ENCODE peak calls at places on chromosomes 7 and 10, in eight cellular contexts. One of them, this sample, is unnamed. For H3K27me3, the result is how much of the 10 kb centered on the place peaks cover.

GRCh38 chr7:102431617-102432298 is 1.6 kb upstream of the ORAI2 start:
- DNase-seq in testis: no peak
- DNase-seq in psoas muscle: no peak
- DNase-seq in uterus: no peak
- DNase-seq in AG04450: no peak
- DNase-seq in mammary epithelial cell: peak
- DNase-seq in cardiac muscle cell: peak
- DNase-seq in mesendoderm: peak
- DNase-seq in this sample: no peak

GRCh38 chr10:111084346-111085255 is 7.8 kb downstream of the ADRA2A start:
- DNase-seq in testis: no peak
- DNase-seq in psoas muscle: no peak
- DNase-seq in uterus: no peak
- DNase-seq in AG04450: no peak
- DNase-seq in mammary epithelial cell: no peak
- DNase-seq in cardiac muscle cell: no peak
- DNase-seq in mesendoderm: no peak
- DNase-seq in this sample: no peak

GRCh38 chr10:72335394-72336258 is 19.1 kb downstream of the DNAJB12 start:
- DNase-seq in testis: peak
- DNase-seq in psoas muscle: peak
- DNase-seq in uterus: peak
- DNase-seq in AG04450: no peak
- DNase-seq in mammary epithelial cell: peak
- DNase-seq in cardiac muscle cell: no peak
- DNase-seq in mesendoderm: no peak
- DNase-seq in this sample: peak

GRCh38 chr10:100654835-100655759 is 90.3 kb upstream of the PAX2 start:
- DNase-seq in testis: no peak
- DNase-seq in psoas muscle: no peak
- DNase-seq in uterus: no peak
- DNase-seq in AG04450: no peak
- DNase-seq in mammary epithelial cell: no peak
- DNase-seq in cardiac muscle cell: peak
- DNase-seq in mesendoderm: peak
- DNase-seq in this sample: no peak

GRCh38 chr10:125795111-125795510 is 19.5 kb upstream of the MMP21 start:
- DNase-seq in testis: peak
- DNase-seq in psoas muscle: no peak
- DNase-seq in uterus: no peak
- DNase-seq in AG04450: no peak
- DNase-seq in mammary epithelial cell: no peak
- DNase-seq in cardiac muscle cell: no peak
- DNase-seq in mesendoderm: no peak
- DNase-seq in this sample: no peak

GRCh38 chr7:152735443-152736004 is 24.0 kb upstream of the ACTR3B start:
- DNase-seq in testis: no peak
- DNase-seq in psoas muscle: no peak
- DNase-seq in uterus: no peak
- DNase-seq in AG04450: no peak
- DNase-seq in mammary epithelial cell: no peak
- DNase-seq in cardiac muscle cell: no peak
- DNase-seq in mesendoderm: no peak
- DNase-seq in this sample: no peak

GRCh38 chr7:75732764-75733630 is 5.7 kb downstream of the HIP1 start:
- DNase-seq in testis: no peak
- DNase-seq in psoas muscle: peak
- DNase-seq in uterus: peak
- DNase-seq in AG04450: no peak
- DNase-seq in mammary epithelial cell: peak
- DNase-seq in cardiac muscle cell: no peak
- DNase-seq in mesendoderm: no peak
- DNase-seq in this sample: no peak

GRCh38 chr10:14474656-14475055 is 143.9 kb upstream of the FRMD4A start:
- DNase-seq in testis: no peak
- DNase-seq in psoas muscle: no peak
- DNase-seq in uterus: no peak
- DNase-seq in AG04450: no peak
- DNase-seq in mammary epithelial cell: no peak
- DNase-seq in cardiac muscle cell: no peak
- DNase-seq in mesendoderm: no peak
- DNase-seq in this sample: no peak

GRCh38 chr7:144763291-144763690 is 72.6 kb downstream of the TPK1 start:
- DNase-seq in testis: no peak
- DNase-seq in psoas muscle: no peak
- DNase-seq in uterus: no peak
- DNase-seq in AG04450: no peak
- DNase-seq in mammary epithelial cell: no peak
- DNase-seq in cardiac muscle cell: no peak
- DNase-seq in mesendoderm: no peak
- DNase-seq in this sample: no peak

GRCh38 chr7:55537458-55537825 is 34.9 kb downstream of the VOPP1 start:
- DNase-seq in testis: no peak
- DNase-seq in psoas muscle: no peak
- DNase-seq in uterus: no peak
- DNase-seq in AG04450: no peak
- DNase-seq in mammary epithelial cell: no peak
- DNase-seq in cardiac muscle cell: no peak
- DNase-seq in mesendoderm: no peak
- DNase-seq in this sample: no peak

GRCh38 chr7:31104361-31105255 is 52.5 kb downstream of the ADCYAP1R1 start:
- DNase-seq in testis: no peak
- DNase-seq in psoas muscle: no peak
- DNase-seq in uterus: no peak
- DNase-seq in AG04450: no peak
- DNase-seq in mammary epithelial cell: no peak
- DNase-seq in cardiac muscle cell: no peak
- DNase-seq in mesendoderm: no peak
- DNase-seq in this sample: no peak

GRCh38 chr7:135386776-135387175 is 123.1 kb downstream of the CNOT4 start:
- DNase-seq in testis: no peak
- DNase-seq in psoas muscle: no peak
- DNase-seq in uterus: no peak
- DNase-seq in AG04450: no peak
- DNase-seq in mammary epithelial cell: no peak
- DNase-seq in cardiac muscle cell: no peak
- DNase-seq in mesendoderm: peak
- DNase-seq in this sample: no peak

GRCh38 chr7:2893411-2893861 is 49.3 kb upstream of the GNA12 start:
- DNase-seq in testis: no peak
- DNase-seq in psoas muscle: no peak
- DNase-seq in uterus: no peak
- DNase-seq in AG04450: no peak
- DNase-seq in mammary epithelial cell: no peak
- DNase-seq in cardiac muscle cell: no peak
- DNase-seq in mesendoderm: no peak
- DNase-seq in this sample: no peak

GRCh38 chr10:101841826-101842225 is 1.8 kb downstream of the KCNIP2 start:
- DNase-seq in testis: no peak
- DNase-seq in psoas muscle: no peak
- DNase-seq in uterus: no peak
- DNase-seq in AG04450: no peak
- DNase-seq in mammary epithelial cell: no peak
- DNase-seq in cardiac muscle cell: no peak
- DNase-seq in mesendoderm: no peak
- DNase-seq in this sample: no peak

GRCh38 chr7:158140538-158141220 is 446.9 kb downstream of the PTPRN2 start:
- DNase-seq in testis: no peak
- DNase-seq in psoas muscle: no peak
- DNase-seq in uterus: no peak
- DNase-seq in AG04450: no peak
- DNase-seq in mammary epithelial cell: no peak
- DNase-seq in cardiac muscle cell: no peak
- DNase-seq in mesendoderm: no peak
- DNase-seq in this sample: no peak

GRCh38 chr7:116443101-116443523 is 56.4 kb upstream of the CAV2 start:
- DNase-seq in testis: no peak
- DNase-seq in psoas muscle: no peak
- DNase-seq in uterus: no peak
- DNase-seq in AG04450: peak
- DNase-seq in mammary epithelial cell: peak
- DNase-seq in cardiac muscle cell: no peak
- DNase-seq in mesendoderm: peak
- DNase-seq in this sample: no peak

GRCh38 chr10:118845776-118846175 is 91.0 kb upstream of the CACUL1 start:
- DNase-seq in testis: no peak
- DNase-seq in psoas muscle: no peak
- DNase-seq in uterus: no peak
- DNase-seq in AG04450: no peak
- DNase-seq in mammary epithelial cell: peak
- DNase-seq in cardiac muscle cell: no peak
- DNase-seq in mesendoderm: no peak
- DNase-seq in this sample: no peak

GRCh38 chr10:50635286-50635685 is 11.5 kb upstream of the SGMS1 start:
- DNase-seq in testis: no peak
- DNase-seq in psoas muscle: no peak
- DNase-seq in uterus: no peak
- DNase-seq in AG04450: peak
- DNase-seq in mammary epithelial cell: peak
- DNase-seq in cardiac muscle cell: no peak
- DNase-seq in mesendoderm: no peak
- DNase-seq in this sample: no peak

GRCh38 chr10:28302012-28302667 is 724 bp downstream of the MPP7 start:
- DNase-seq in testis: peak
- DNase-seq in psoas muscle: no peak
- DNase-seq in uterus: peak
- DNase-seq in AG04450: no peak
- DNase-seq in mammary epithelial cell: no peak
- DNase-seq in cardiac muscle cell: peak
- DNase-seq in mesendoderm: peak
- DNase-seq in this sample: no peak

GRCh38 chr10:114576132-114576487 is 82.0 kb downstream of the ABLIM1 start:
- DNase-seq in testis: no peak
- DNase-seq in psoas muscle: no peak
- DNase-seq in uterus: no peak
- DNase-seq in AG04450: no peak
- DNase-seq in mammary epithelial cell: peak
- DNase-seq in cardiac muscle cell: no peak
- DNase-seq in mesendoderm: no peak
- DNase-seq in this sample: no peak
- H3K4me3 ChIP-seq in testis: no peak
- H3K4me3 ChIP-seq in psoas muscle: no peak
- H3K4me3 ChIP-seq in uterus: no peak
- H3K4me3 ChIP-seq in AG04450: no peak
- H3K4me3 ChIP-seq in mammary epithelial cell: no peak
- H3K4me3 ChIP-seq in cardiac muscle cell: no peak
- H3K4me3 ChIP-seq in mesendoderm: no peak
- H3K4me3 ChIP-seq in this sample: no peak

DNA sequence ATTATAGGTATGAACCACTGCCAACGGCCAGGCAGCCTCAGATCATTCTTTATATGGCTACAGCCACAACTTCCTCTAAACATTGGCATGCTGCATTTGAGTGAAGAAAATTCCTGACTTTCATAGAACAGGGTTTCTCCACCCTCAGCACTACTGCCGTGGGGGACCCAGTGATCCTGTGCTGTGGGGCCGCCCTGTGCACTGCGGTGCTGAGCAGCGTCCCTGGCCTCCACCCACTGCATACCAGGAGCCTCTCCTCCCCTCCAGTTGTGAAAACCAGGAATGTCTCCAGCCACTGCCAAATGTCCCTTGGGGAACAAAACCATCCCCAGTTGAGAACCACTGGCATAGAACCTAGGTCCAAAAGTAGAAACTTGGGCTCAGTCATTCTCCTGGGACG is 15.8 kb downstream of the CNPY1 start:
- DNase-seq in testis: no peak
- DNase-seq in psoas muscle: no peak
- DNase-seq in uterus: no peak
- DNase-seq in AG04450: no peak
- DNase-seq in mammary epithelial cell: no peak
- DNase-seq in cardiac muscle cell: no peak
- DNase-seq in mesendoderm: no peak
- DNase-seq in this sample: no peak
- H3K27ac ChIP-seq in testis: no peak
- H3K27ac ChIP-seq in psoas muscle: no peak
- H3K27ac ChIP-seq in uterus: no peak
- H3K27ac ChIP-seq in AG04450: no peak
- H3K27ac ChIP-seq in mammary epithelial cell: no peak
- H3K27ac ChIP-seq in cardiac muscle cell: no peak
- H3K27ac ChIP-seq in mesendoderm: no peak
- H3K27ac ChIP-seq in this sample: no peak

GRCh38 chr10:25177093-25177753 is 2.4 kb downstream of the GPR158 start:
- DNase-seq in testis: peak
- DNase-seq in psoas muscle: no peak
- DNase-seq in uterus: no peak
- DNase-seq in AG04450: no peak
- DNase-seq in mammary epithelial cell: no peak
- DNase-seq in cardiac muscle cell: no peak
- DNase-seq in mesendoderm: peak
- DNase-seq in this sample: no peak

GRCh38 chr10:25177754-25178135 is 2.9 kb downstream of the GPR158 start:
- DNase-seq in testis: no peak
- DNase-seq in psoas muscle: no peak
- DNase-seq in uterus: no peak
- DNase-seq in AG04450: no peak
- DNase-seq in mammary epithelial cell: no peak
- DNase-seq in cardiac muscle cell: no peak
- DNase-seq in mesendoderm: no peak
- DNase-seq in this sample: no peak

GRCh38 chr10:25176421-25176968 is 1.7 kb downstream of the GPR158 start:
- DNase-seq in testis: peak
- DNase-seq in psoas muscle: no peak
- DNase-seq in uterus: no peak
- DNase-seq in AG04450: no peak
- DNase-seq in mammary epithelial cell: no peak
- DNase-seq in cardiac muscle cell: peak
- DNase-seq in mesendoderm: peak
- DNase-seq in this sample: peak

GRCh38 chr10:25175527-25176420 is 973 bp downstream of the GPR158 start:
- DNase-seq in testis: peak
- DNase-seq in psoas muscle: no peak
- DNase-seq in uterus: no peak
- DNase-seq in AG04450: no peak
- DNase-seq in mammary epithelial cell: no peak
- DNase-seq in cardiac muscle cell: peak
- DNase-seq in mesendoderm: peak
- DNase-seq in this sample: peak

GRCh38 chr10:25174461-25175230 is at the start of gene GPR158:
- DNase-seq in testis: peak
- DNase-seq in psoas muscle: peak
- DNase-seq in uterus: peak
- DNase-seq in AG04450: peak
- DNase-seq in mammary epithelial cell: peak
- DNase-seq in cardiac muscle cell: peak
- DNase-seq in mesendoderm: peak
- DNase-seq in this sample: peak
- H3K27me3 ChIP-seq in testis: under half
- H3K27me3 ChIP-seq in psoas muscle: under half
- H3K27me3 ChIP-seq in uterus: under half
- H3K27me3 ChIP-seq in AG04450: under half
- H3K27me3 ChIP-seq in mammary epithelial cell: under half
- H3K27me3 ChIP-seq in cardiac muscle cell: half or more
- H3K27me3 ChIP-seq in mesendoderm: under half
- H3K27me3 ChIP-seq in this sample: under half

DNA sequence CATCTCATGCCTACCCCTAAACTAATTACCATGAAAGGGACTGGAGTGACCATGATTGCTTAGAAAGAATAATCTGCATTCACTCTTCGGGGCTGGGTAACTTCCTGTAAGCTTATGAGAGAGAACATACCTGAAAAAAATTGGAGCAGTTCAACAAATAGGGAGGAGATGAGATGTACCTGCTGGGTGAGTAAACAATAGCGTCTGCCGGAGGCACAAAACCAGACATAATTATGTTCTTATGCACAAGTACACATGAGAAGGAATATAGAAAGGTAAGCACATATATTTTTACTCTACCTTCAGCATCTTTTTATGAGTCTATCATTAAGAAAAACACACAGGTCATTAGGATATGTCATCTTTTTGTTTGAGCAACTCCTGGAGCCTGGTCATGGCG is 224.6 kb upstream of the FERD3L start:
- DNase-seq in testis: no peak
- DNase-seq in psoas muscle: no peak
- DNase-seq in uterus: no peak
- DNase-seq in AG04450: no peak
- DNase-seq in mammary epithelial cell: no peak
- DNase-seq in cardiac muscle cell: no peak
- DNase-seq in mesendoderm: no peak
- DNase-seq in this sample: no peak
- H3K4me3 ChIP-seq in testis: no peak
- H3K4me3 ChIP-seq in psoas muscle: no peak
- H3K4me3 ChIP-seq in uterus: no peak
- H3K4me3 ChIP-seq in AG04450: no peak
- H3K4me3 ChIP-seq in mammary epithelial cell: no peak
- H3K4me3 ChIP-seq in cardiac muscle cell: no peak
- H3K4me3 ChIP-seq in mesendoderm: no peak
- H3K4me3 ChIP-seq in this sample: no peak